ENCODE peak calls at places on chromosomes 6 and 20, in eight cellular contexts. L is AG09309; X is activated T-helper 1 cell treated with anti-CD3 and anti-CD28 coated beads, Interleukin-2, amount 50 U/mL, for 16 hours; J is activated naive CD8-positive, alpha-beta T cell treated with anti-CD3 and anti-CD28 coated beads, Interleukin-2, amount 10 ng/mL, durations not matched to agents 7 days and 5 days; P is A549; M is CD8-positive, alpha-beta T cell; Y is WERI-Rb-1; I is fibroblast of pulmonary artery. B is an unnamed sample.

GRCh38 chr6:54621285-54621684 is 225.3 kb upstream of the FAM83B start:
- DNase-seq in L (no peak), X (no peak), J (no peak), P (peak), M (no peak), Y (peak), I (peak), B (no peak)

GRCh38 chr6:40552926-40553325 is 34.2 kb downstream of the LRFN2 start:
- DNase-seq in L (no peak), X (no peak), J (no peak), P (no peak), M (no peak), Y (no peak), I (no peak), B (no peak)

GRCh38 chr6:99334526-99335127 is 14.8 kb downstream of the FAXC start:
- DNase-seq in L (peak), X (no peak), J (no peak), P (peak), M (no peak), Y (peak), I (peak), B (no peak)

GRCh38 chr20:50868509-50869495 is 62.4 kb downstream of the ADNP start:
- DNase-seq in L (no peak), X (no peak), J (no peak), P (peak), M (no peak), Y (no peak), I (no peak), B (no peak)

GRCh38 chr6:128208851-128209580 is 308.2 kb upstream of the THEMIS start:
- DNase-seq in L (peak), X (no peak), J (no peak), P (no peak), M (no peak), Y (no peak), I (peak), B (no peak)

GRCh38 chr6:130163261-130163660 is 59.5 kb downstream of the SAMD3 start:
- DNase-seq in L (no peak), X (no peak), J (no peak), P (no peak), M (no peak), Y (no peak), I (no peak), B (no peak)

GRCh38 chr20:61127311-61128044 is 124.6 kb upstream of the CDH4 start:
- DNase-seq in L (peak), X (no peak), J (no peak), P (peak), M (no peak), Y (no peak), I (peak), B (no peak)

GRCh38 chr20:3262566-3262965 is 23.6 kb upstream of the SLC4A11 start:
- DNase-seq in L (no peak), X (no peak), J (no peak), P (no peak), M (no peak), Y (no peak), I (no peak), B (no peak)

GRCh38 chr6:37303891-37304503 is 46.1 kb upstream of the TMEM217 start:
- DNase-seq in L (no peak), X (no peak), J (no peak), P (peak), M (no peak), Y (peak), I (peak), B (peak)

GRCh38 chr6:127634178-127634577 is 57.2 kb downstream of the C6orf58 start:
- DNase-seq in L (no peak), X (no peak), J (no peak), P (no peak), M (no peak), Y (no peak), I (no peak), B (no peak)

GRCh38 chr6:26571592-26572296 is 25.0 kb upstream of the ABT1 start:
- DNase-seq in L (no peak), X (no peak), J (peak), P (peak), M (no peak), Y (peak), I (peak), B (no peak)

GRCh38 chr20:47353224-47353696 is 3.2 kb downstream of the ZMYND8 start:
- DNase-seq in L (no peak), X (no peak), J (no peak), P (no peak), M (no peak), Y (no peak), I (no peak), B (no peak)

GRCh38 chr6:54525731-54526130 is 217.5 kb downstream of the TINAG start:
- DNase-seq in L (no peak), X (no peak), J (no peak), P (no peak), M (no peak), Y (no peak), I (peak), B (no peak)

GRCh38 chr6:88761237-88762031 is 202.0 kb downstream of the RNGTT start:
- DNase-seq in L (no peak), X (no peak), J (no peak), P (peak), M (no peak), Y (peak), I (no peak), B (no peak)

GRCh38 chr6:142233945-142234682 is 67.7 kb upstream of the ADGRG6 start:
- DNase-seq in L (no peak), X (no peak), J (no peak), P (no peak), M (no peak), Y (no peak), I (no peak), B (no peak)

GRCh38 chr6:46734867-46735719 is at the start of gene PLA2G7:
- DNase-seq in L (no peak), X (no peak), J (no peak), P (peak), M (no peak), Y (peak), I (no peak), B (peak)

GRCh38 chr6:56637640-56638039 is 5.0 kb downstream of the DST start:
- DNase-seq in L (peak), X (no peak), J (no peak), P (peak), M (no peak), Y (no peak), I (peak), B (no peak)

GRCh38 chr20:18176318-18176785 is 38.7 kb downstream of the KAT14 start:
- DNase-seq in L (no peak), X (no peak), J (no peak), P (peak), M (no peak), Y (peak), I (no peak), B (no peak)

GRCh38 chr6:107560657-107561056 is 70.7 kb downstream of the SOBP start:
- DNase-seq in L (peak), X (no peak), J (no peak), P (no peak), M (no peak), Y (no peak), I (peak), B (no peak)